ENCODE peak calls at places on chromosomes 7 and 10, in nine cellular contexts. V, Y, P, S, W, E, X, B and R are unnamed samples.

GRCh38 chr10:105797234-105797890 is 1156.3 kb downstream of the SORCS3 start:
- DNase-seq in V (no peak), Y (no peak), P (no peak), S (no peak), W (peak; percentile 58), E (no peak), X (no peak), B (peak; percentile 68), R (no peak)

GRCh38 chr10:22931948-22932347 is 4.1 kb downstream of the ARMC3 start:
- DNase-seq in V (no peak), Y (peak; percentile 21), P (no peak), S (no peak), W (peak; percentile 72), E (no peak), X (no peak), B (peak; percentile 8), R (peak; percentile 13)

GRCh38 chr10:33087922-33088321 is 129.9 kb upstream of the ITGB1 start:
- DNase-seq in V (no peak), Y (no peak), P (no peak), S (no peak), W (no peak), E (no peak), X (no peak), B (no peak), R (no peak)

GRCh38 chr10:74079914-74080590 is 70.6 kb downstream of the AP3M1 start:
- DNase-seq in V (no peak), Y (no peak), P (no peak), S (no peak), W (peak; percentile 92), E (no peak), X (no peak), B (peak; percentile 76), R (no peak)

GRCh38 chr7:135562720-135563119 is 5.0 kb downstream of the NUP205 start:
- DNase-seq in V (no peak), Y (no peak), P (no peak), S (no peak), W (peak; percentile 13), E (no peak), X (no peak), B (no peak), R (no peak)

GRCh38 chr7:76048668-76048988 is 722 bp downstream of the MDH2 start:
- DNase-seq in V (no peak), Y (no peak), P (no peak), S (peak; percentile 10), W (peak; percentile 30), E (peak; percentile 38), X (no peak), B (no peak), R (no peak)

GRCh38 chr10:79090134-79090803 is 21.5 kb downstream of the ZMIZ1 start:
- DNase-seq in V (no peak), Y (peak; percentile 51), P (no peak), S (no peak), W (peak; percentile 53), E (no peak), X (no peak), B (peak; percentile 44), R (no peak)

GRCh38 chr10:78044699-78045098 is 11.0 kb downstream of the RPS24 start:
- DNase-seq in V (no peak), Y (peak; percentile 54), P (no peak), S (no peak), W (peak; percentile 50), E (no peak), X (no peak), B (no peak), R (no peak)

GRCh38 chr7:151247611-151248176 is 800 bp downstream of the SMARCD3 start:
- DNase-seq in V (no peak), Y (no peak), P (no peak), S (no peak), W (no peak), E (no peak), X (no peak), B (no peak), R (no peak)

GRCh38 chr10:1978593-1978992 is 241.3 kb upstream of the ADARB2 start:
- DNase-seq in V (no peak), Y (no peak), P (no peak), S (no peak), W (peak; percentile 1), E (no peak), X (no peak), B (peak; percentile 63), R (no peak)

GRCh38 chr7:7772385-7772784 is 54.0 kb upstream of the RPA3 start:
- DNase-seq in V (no peak), Y (peak; percentile 9), P (peak; percentile 20), S (no peak), W (no peak), E (no peak), X (no peak), B (no peak), R (peak; percentile 81)

GRCh38 chr10:107614939-107615665 is 450.6 kb upstream of the SORCS1 start:
- DNase-seq in V (no peak), Y (peak; percentile 64), P (no peak), S (no peak), W (peak; percentile 64), E (no peak), X (no peak), B (peak; percentile 39), R (no peak)

GRCh38 chr10:101655581-101655980 is 39.4 kb downstream of the FBXW4 start:
- DNase-seq in V (no peak), Y (peak; percentile 39), P (no peak), S (no peak), W (no peak), E (no peak), X (no peak), B (no peak), R (no peak)

GRCh38 chr7:30117886-30118285 is 16.9 kb upstream of the MTURN start:
- DNase-seq in V (no peak), Y (no peak), P (no peak), S (no peak), W (no peak), E (no peak), X (no peak), B (no peak), R (no peak)

GRCh38 chr7:28165971-28166955 is 14.3 kb downstream of the JAZF1 start:
- DNase-seq in V (peak; percentile 84), Y (peak; percentile 86), P (no peak), S (no peak), W (peak; percentile 66), E (no peak), X (no peak), B (peak; percentile 62), R (no peak)

GRCh38 chr7:154255324-154255723 is 203.1 kb downstream of the DPP6 start:
- DNase-seq in V (no peak), Y (no peak), P (no peak), S (no peak), W (no peak), E (no peak), X (no peak), B (no peak), R (no peak)

GRCh38 chr10:69336952-69337311 is 58.6 kb downstream of the HK1 start:
- DNase-seq in V (no peak), Y (no peak), P (no peak), S (no peak), W (no peak), E (no peak), X (no peak), B (no peak), R (no peak)

GRCh38 chr7:16648551-16648950 is 2.6 kb downstream of the BZW2 start:
- DNase-seq in V (no peak), Y (no peak), P (no peak), S (no peak), W (no peak), E (no peak), X (no peak), B (no peak), R (no peak)

GRCh38 chr10:93072713-93073538 is 767 bp upstream of the CYP26A1 start:
- DNase-seq in V (no peak), Y (no peak), P (no peak), S (no peak), W (no peak), E (no peak), X (no peak), B (no peak), R (no peak)

GRCh38 chr7:142158741-142159496 is 47.4 kb downstream of the MGAM2 start:
- DNase-seq in V (no peak), Y (no peak), P (no peak), S (peak; percentile 40), W (no peak), E (no peak), X (no peak), B (no peak), R (no peak)

GRCh38 chr10:71323407-71323806 is 4.3 kb downstream of the SLC29A3 start:
- DNase-seq in V (no peak), Y (no peak), P (no peak), S (no peak), W (no peak), E (no peak), X (no peak), B (peak; percentile 58), R (no peak)

GRCh38 chr7:84043661-84044191 is 150.9 kb downstream of the SEMA3A start:
- DNase-seq in V (no peak), Y (peak; percentile 41), P (no peak), S (no peak), W (no peak), E (no peak), X (no peak), B (no peak), R (no peak)

GRCh38 chr10:133451346-133451745 is 2.4 kb upstream of the SCART1 start:
- DNase-seq in V (no peak), Y (no peak), P (no peak), S (no peak), W (no peak), E (no peak), X (no peak), B (no peak), R (no peak)

GRCh38 chr7:156038345-156038744 is 226.1 kb upstream of the SHH start:
- DNase-seq in V (no peak), Y (no peak), P (no peak), S (no peak), W (no peak), E (no peak), X (no peak), B (no peak), R (no peak)

GRCh38 chr10:28559661-28560060 is 26.7 kb downstream of the WAC start:
- DNase-seq in V (no peak), Y (no peak), P (no peak), S (no peak), W (no peak), E (no peak), X (no peak), B (no peak), R (peak; percentile 40)

GRCh38 chr7:2269468-2270460 is 27.7 kb downstream of the NUDT1 start:
- DNase-seq in V (no peak), Y (peak; percentile 43), P (no peak), S (no peak), W (peak; percentile 4), E (no peak), X (no peak), B (no peak), R (no peak)

GRCh38 chr7:28855538-28856217 is 102.5 kb downstream of the TRIL start:
- DNase-seq in V (peak; percentile 100), Y (peak; percentile 58), P (no peak), S (no peak), W (peak; percentile 99), E (no peak), X (no peak), B (peak; percentile 94), R (peak; percentile 81)

GRCh38 chr10:66350622-66351399 is 575.0 kb upstream of the LRRTM3 start:
- DNase-seq in V (no peak), Y (no peak), P (no peak), S (no peak), W (peak; percentile 96), E (no peak), X (no peak), B (no peak), R (no peak)

GRCh38 chr10:33664070-33664469 is 329.6 kb upstream of the NRP1 start:
- DNase-seq in V (no peak), Y (peak; percentile 34), P (no peak), S (no peak), W (no peak), E (no peak), X (no peak), B (no peak), R (no peak)

GRCh38 chr10:4426866-4427265 is 399.1 kb upstream of the AKR1E2 start:
- DNase-seq in V (no peak), Y (peak; percentile 77), P (no peak), S (no peak), W (no peak), E (no peak), X (no peak), B (no peak), R (no peak)

GRCh38 chr7:150417239-150417638 is 33.2 kb upstream of the GIMAP8 start:
- DNase-seq in V (no peak), Y (no peak), P (no peak), S (no peak), W (no peak), E (peak; percentile 6), X (no peak), B (no peak), R (no peak)